ENCODE peak calls at places on chromosomes 11 and 22, in seven cellular contexts. D is AG04450; O is heart right ventricle; G is ovary; U is CD8-positive, alpha-beta T cell; T is kidney epithelial cell; E is fibroblast of the aortic adventitia. R is an unnamed sample.

GRCh38 chr22:17719911-17720310 is 54.4 kb downstream of the BID start:
- DNase-seq in U (no peak), T (no peak), E (no peak), O (no peak), D (no peak), G (no peak), R (no peak)

GRCh38 chr11:66617148-66617814 is 851 bp downstream of the RBM14 start:
- DNase-seq in D (no peak), O (peak), E (no peak), G (no peak), T (no peak), U (no peak), R (no peak)

GRCh38 chr11:133795088-133795487 is 50.2 kb downstream of the SPATA19 start:
- DNase-seq in D (no peak), G (no peak), U (no peak), T (no peak), O (no peak), E (no peak), R (no peak)

GRCh38 chr11:63508009-63508408 is 2.1 kb downstream of the LGALS12 start:
- DNase-seq in O (peak), G (no peak), T (no peak), U (no peak), E (no peak), D (no peak), R (no peak)

GRCh38 chr11:117715801-117716200 is 81.2 kb downstream of the DSCAML1 start:
- DNase-seq in G (no peak), E (no peak), O (no peak), T (no peak), U (no peak), D (no peak), R (no peak)

GRCh38 chr11:20131744-20132666 is 28.3 kb downstream of the DBX1 start:
- DNase-seq in T (no peak), D (peak), O (peak), U (no peak), E (peak), G (peak), R (peak)

GRCh38 chr11:126930100-126930841 is 70.3 kb downstream of the KIRREL3 start:
- DNase-seq in G (no peak), E (no peak), D (no peak), O (no peak), T (no peak), U (no peak), R (peak)

GRCh38 chr11:69732910-69733309 is 29.1 kb upstream of the FGF19 start:
- DNase-seq in O (no peak), U (no peak), T (no peak), G (no peak), E (no peak), D (no peak), R (no peak)

GRCh38 chr11:102111011-102111786 is 952 bp downstream of the YAP1 start:
- DNase-seq in D (no peak), T (no peak), E (peak), G (peak), O (peak), U (peak), R (peak)

GRCh38 chr11:3738241-3738640 is 59.1 kb downstream of the NUP98 start:
- DNase-seq in E (peak), O (no peak), D (no peak), G (no peak), T (no peak), U (no peak), R (no peak)

GRCh38 chr11:107682182-107682971 is 29.5 kb downstream of the SLN start:
- DNase-seq in T (no peak), G (no peak), D (no peak), E (no peak), U (no peak), O (no peak), R (no peak)

GRCh38 chr11:27485930-27486773 is 13.6 kb upstream of the LGR4 start:
- DNase-seq in O (peak), G (no peak), U (peak), E (peak), T (no peak), D (no peak), R (peak)

GRCh38 chr11:29634248-29634647 is 382.6 kb downstream of the KCNA4 start:
- DNase-seq in G (no peak), D (no peak), O (no peak), T (no peak), E (peak), U (no peak), R (no peak)

DNA sequence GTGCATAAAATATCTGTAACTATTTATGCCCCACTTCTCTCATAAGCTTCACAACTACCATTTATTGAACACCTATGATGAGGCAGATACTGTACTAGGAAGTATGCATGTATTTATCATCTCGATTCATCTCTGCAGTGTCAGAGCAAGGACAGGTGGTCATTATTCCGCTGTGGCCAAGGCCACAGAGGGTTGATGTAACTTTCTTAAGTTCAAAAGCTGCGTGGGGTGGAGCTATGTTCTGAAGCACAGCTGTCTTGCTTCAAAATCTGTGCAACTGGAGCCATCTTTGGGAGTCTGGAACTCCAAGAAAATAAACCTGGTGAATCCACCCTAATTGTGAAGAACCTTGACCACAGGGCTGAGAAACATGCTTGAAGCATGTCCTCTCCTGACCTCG is 60.2 kb upstream of the HMGXB4 start:
- DNase-seq in E (no peak), T (no peak), U (no peak), G (no peak), D (no peak), O (no peak), R (no peak)
- TF ChIP-seq CTCF in E (no peak), T (no peak), U (no peak), G (no peak), D (no peak), O (no peak), R (no peak)

DNA sequence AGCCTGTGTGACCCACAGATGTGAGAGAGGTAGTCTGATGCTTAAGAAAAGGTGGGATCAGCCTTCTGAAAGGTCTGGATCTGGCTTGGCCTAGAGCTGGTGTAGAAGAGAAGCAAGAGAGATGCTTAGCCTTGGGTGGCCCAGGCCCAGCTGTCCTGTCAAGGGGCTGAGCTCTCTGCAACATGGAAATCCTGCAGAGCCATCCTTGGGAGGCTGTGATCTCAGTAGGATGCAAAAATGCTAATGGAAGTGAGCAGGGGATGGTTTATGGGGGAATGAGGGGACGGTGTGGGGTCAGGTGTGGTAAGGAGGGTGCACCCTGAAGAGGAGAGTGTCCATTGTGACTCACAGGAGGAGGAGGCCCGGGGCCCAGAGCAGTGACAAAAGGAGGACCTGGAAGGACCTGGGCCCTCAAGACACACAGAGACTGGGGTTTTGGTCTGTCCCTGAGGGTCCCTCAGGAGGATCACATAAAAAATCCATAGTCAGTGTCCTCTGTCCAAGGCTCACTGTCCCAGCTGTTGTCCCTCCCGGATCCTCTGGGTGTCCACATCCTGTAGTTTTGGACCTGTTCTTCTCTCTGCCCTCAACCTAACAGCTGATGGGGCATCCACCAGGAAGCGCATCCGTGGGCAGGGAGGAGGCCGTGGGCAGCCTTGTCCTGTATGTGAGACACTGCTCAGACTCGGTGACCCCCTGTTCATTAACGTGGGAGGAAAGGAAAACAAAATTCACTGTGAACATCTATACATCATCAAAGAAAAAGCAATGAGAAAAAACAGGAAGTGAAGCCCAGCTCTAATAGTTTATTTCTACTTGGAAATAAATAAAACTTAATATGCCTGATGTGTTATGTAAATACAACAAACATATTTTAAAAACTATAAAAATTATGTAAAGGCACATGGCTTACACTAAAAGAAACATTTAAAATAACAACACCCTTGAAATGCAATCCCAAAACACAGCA is 129.8 kb downstream of the ZNF280B start:
- DNase-seq in G (no peak), E (no peak), T (no peak), O (no peak), D (no peak), U (no peak), R (no peak)
- H3K4me3 ChIP-seq in G (no peak), E (no peak), T (no peak), O (no peak), D (no peak), U (no peak), R (no peak)

DNA sequence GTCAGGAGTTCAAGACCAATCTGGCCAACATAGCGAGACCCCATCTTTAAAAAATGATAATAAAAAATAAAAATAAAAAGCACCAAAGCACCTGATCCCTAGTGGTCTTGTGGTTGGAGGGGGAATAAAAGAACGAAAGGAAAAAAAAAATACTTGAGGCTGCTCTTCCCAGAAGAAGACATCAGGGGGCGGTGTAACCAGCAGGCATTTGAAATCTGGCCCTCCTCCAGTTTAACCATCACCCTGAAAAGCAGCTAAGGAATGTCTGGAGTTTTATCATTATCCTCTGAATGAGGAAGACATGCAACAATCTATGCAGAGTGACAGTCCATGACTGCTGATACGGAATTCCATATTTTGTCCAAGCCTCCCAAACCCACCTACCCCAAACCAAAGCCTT is 5.6 kb upstream of the KCTD17 start:
- DNase-seq in D (peak), O (no peak), T (no peak), E (peak), G (no peak), U (no peak), R (peak)
- TF ChIP-seq CTCF in D (peak), O (peak), T (peak), E (peak), G (no peak), U (peak), R (peak)

GRCh38 chr11:71420455-71421241 is 27.5 kb downstream of the DHCR7 start:
- DNase-seq in T (peak), E (peak), G (no peak), U (no peak), D (peak), O (no peak), R (peak)
- H3K4me3 ChIP-seq in T (no peak), E (no peak), G (no peak), U (no peak), D (no peak), O (no peak), R (no peak)

GRCh38 chr11:46916669-46917108 is 1.7 kb downstream of the LRP4 start:
- DNase-seq in U (no peak), E (peak), D (no peak), G (peak), O (peak), T (no peak), R (peak)
- TF ChIP-seq CTCF in U (no peak), E (peak), D (peak), G (no peak), O (no peak), T (peak), R (peak)

DNA sequence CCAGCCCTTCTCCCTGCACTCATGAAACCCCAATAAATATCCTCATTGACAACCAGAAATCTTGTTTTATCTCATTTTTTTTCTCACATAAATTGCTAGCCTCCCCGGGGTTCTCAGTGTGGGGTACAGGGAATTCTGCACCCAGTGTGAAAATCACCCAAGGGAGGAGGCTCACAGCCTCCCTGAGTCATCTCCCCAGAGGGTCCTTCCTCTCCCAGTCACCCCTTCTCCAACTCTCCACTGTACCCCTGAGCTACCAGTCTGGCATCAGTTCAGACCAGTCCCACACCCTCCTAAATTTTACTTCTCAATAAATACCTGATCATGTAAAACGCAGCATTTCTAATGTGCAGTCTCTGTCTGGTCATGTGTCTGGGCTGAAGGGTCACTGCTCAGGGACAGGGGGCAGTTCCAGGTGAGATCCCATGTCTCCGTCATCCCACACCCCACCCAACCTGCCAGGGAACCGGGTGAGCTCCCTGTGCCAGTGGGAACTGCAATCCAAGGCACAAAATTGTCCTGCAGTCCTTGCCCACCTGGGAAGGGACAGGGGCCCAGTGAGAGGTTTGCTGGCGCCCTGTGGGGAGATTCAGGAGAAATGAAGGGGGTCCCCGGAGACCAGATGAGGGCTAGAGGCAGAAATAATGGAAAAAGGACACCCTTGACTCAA is 8.3 kb downstream of the IGLL5 start:
- DNase-seq in E (no peak), U (no peak), D (no peak), O (no peak), T (no peak), G (no peak), R (no peak)
- H3K4me3 ChIP-seq in E (no peak), U (no peak), D (no peak), O (no peak), T (no peak), G (no peak), R (no peak)

R was measured in astrocyte of the spinal cord.